ENCODE peak calls at places on chromosomes 2 and 18, in six cellular contexts. F is activated T-cell treated with anti-CD3 and anti-CD28 coated beads for 24 hours; C is activated CD4-positive, alpha-beta T cell treated with anti-CD3 and anti-CD28 coated beads for 36 hours; X is body of pancreas; J is DMS53; M is choroid plexus epithelial cell. K is an unnamed sample.
A peak's percentile ranks its signal among the peaks of the same experiment; 100 is the strongest.

GRCh38 chr2:8853406-8853805 is 16.0 kb upstream of the KIDINS220 start:
- DNase-seq in C (no peak), X (no peak), M (no peak), F (no peak), J (no peak), K (no peak)

GRCh38 chr2:56331810-56332209 is 148.0 kb downstream of the CCDC85A start:
- DNase-seq in C (no peak), X (no peak), F (no peak), J (no peak), M (no peak), K (no peak)

GRCh38 chr18:76273036-76273545 is 222.0 kb downstream of the ZNF516 start:
- DNase-seq in F (no peak), C (no peak), M (no peak), J (no peak), X (no peak), K (no peak)

GRCh38 chr2:219104107-219105050 is 43.7 kb upstream of the IHH start:
- DNase-seq in C (peak; percentile 36), J (peak; percentile 72), F (no peak), X (peak; percentile 32), M (peak; percentile 59), K (peak; percentile 49)

GRCh38 chr2:233801357-233802131 is 23.4 kb downstream of the MROH2A start:
- DNase-seq in X (no peak), J (peak; percentile 20), F (no peak), M (peak; percentile 11), C (peak; percentile 43), K (no peak)

GRCh38 chr2:217075225-217075802 is 215.4 kb upstream of the TNP1 start:
- DNase-seq in C (no peak), M (peak; percentile 89), J (peak; percentile 15), X (no peak), F (no peak), K (no peak)

GRCh38 chr2:64451051-64451450 is 2.9 kb upstream of the LGALSL start:
- DNase-seq in X (no peak), M (no peak), C (no peak), F (no peak), J (no peak), K (no peak)

GRCh38 chr2:121727332-121727731 is 9.3 kb downstream of the NIFK start:
- DNase-seq in X (no peak), J (no peak), F (no peak), C (no peak), M (no peak), K (no peak)

GRCh38 chr2:237235383-237236095 is 149.8 kb downstream of the COPS8 start:
- DNase-seq in C (no peak), X (peak; percentile 82), J (no peak), M (peak; percentile 93), F (no peak), K (no peak)

GRCh38 chr18:40249390-40250080 is 1705.5 kb upstream of the PIK3C3 start:
- DNase-seq in M (peak; percentile 15), C (no peak), J (peak; percentile 91), F (no peak), X (no peak), K (peak; percentile 59)

GRCh38 chr2:54479422-54479821 is 23.3 kb downstream of the SPTBN1 start:
- DNase-seq in F (no peak), J (no peak), M (peak; percentile 60), X (no peak), C (no peak), K (no peak)

GRCh38 chr2:169038338-169038757 is 7.2 kb upstream of the ABCB11 start:
- DNase-seq in F (no peak), X (no peak), C (no peak), J (no peak), M (peak; percentile 73), K (no peak)

GRCh38 chr2:217953011-217953481 is 49.7 kb downstream of the TNS1 start:
- DNase-seq in J (no peak), X (no peak), C (no peak), F (no peak), M (peak; percentile 42), K (no peak)

GRCh38 chr2:162301151-162301804 is 17.2 kb downstream of the IFIH1 start:
- DNase-seq in F (peak; percentile 28), X (peak; percentile 56), M (peak; percentile 88), J (peak; percentile 86), C (peak; percentile 74), K (peak; percentile 62)

GRCh38 chr2:230758566-230759480 is 46.2 kb downstream of the CAB39 start:
- DNase-seq in C (no peak), X (no peak), M (peak; percentile 90), J (no peak), F (no peak), K (no peak)

GRCh38 chr2:183490930-183491329 is 366.7 kb downstream of the NUP35 start:
- DNase-seq in C (no peak), F (no peak), M (peak; percentile 54), J (no peak), X (no peak), K (peak; percentile 57)

GRCh38 chr2:28976584-28976983 is 4.5 kb upstream of the TOGARAM2 start:
- DNase-seq in C (no peak), J (no peak), X (peak; percentile 68), M (peak; percentile 45), F (no peak), K (no peak)

GRCh38 chr18:11121426-11121825 is 27.9 kb downstream of the PIEZO2 start:
- DNase-seq in X (no peak), F (no peak), C (no peak), J (no peak), M (peak; percentile 74), K (no peak)

GRCh38 chr2:231017250-231017636 is 20.1 kb upstream of the C2orf72 start:
- DNase-seq in J (no peak), C (peak; percentile 34), F (no peak), M (no peak), X (no peak), K (peak; percentile 52)

GRCh38 chr2:241535871-241536639 is 22.5 kb upstream of the BOK start:
- DNase-seq in M (no peak), C (no peak), J (no peak), X (no peak), F (no peak), K (peak; percentile 4)

GRCh38 chr2:16031055-16031847 is 90.9 kb downstream of the MYCN start:
- DNase-seq in F (no peak), C (no peak), J (peak; percentile 40), X (no peak), M (no peak), K (no peak)

GRCh38 chr18:24995056-24995455 is 356.9 kb downstream of the ZNF521 start:
- DNase-seq in C (no peak), F (no peak), X (no peak), M (no peak), J (peak; percentile 35), K (peak; percentile 60)

GRCh38 chr2:191114403-191114886 is 36.3 kb downstream of the STAT4 start:
- DNase-seq in M (peak; percentile 51), X (no peak), F (no peak), J (no peak), C (peak; percentile 49), K (no peak)

GRCh38 chr18:58590231-58590630 is 38.7 kb downstream of the ALPK2 start:
- DNase-seq in M (peak; percentile 95), X (peak; percentile 11), J (no peak), F (no peak), C (no peak), K (no peak)

GRCh38 chr18:44691148-44691925 is 10.6 kb downstream of the SETBP1 start:
- DNase-seq in M (no peak), J (peak; percentile 63), X (peak; percentile 62), C (no peak), F (no peak), K (no peak)

GRCh38 chr2:86274265-86274917 is 63.0 kb downstream of the REEP1 start:
- DNase-seq in M (peak; percentile 71), C (peak; percentile 13), X (no peak), F (no peak), J (peak; percentile 77), K (no peak)

GRCh38 chr2:217069263-217070042 is 209.6 kb upstream of the TNP1 start:
- DNase-seq in M (no peak), F (no peak), C (no peak), X (no peak), J (peak; percentile 49), K (peak; percentile 25)

K was measured in NCI-H69.